ENCODE peak calls at places on chromosomes 1 and 21, in four cellular contexts. V, G, W and K are unnamed samples.

GRCh38 chr1:227378183-227378582 is 59.9 kb upstream of the CDC42BPA start:
- DNase-seq in W (no peak), V (no peak), G (no peak), K (no peak)

GRCh38 chr1:53123462-53124129 is 18.8 kb downstream of the SLC1A7 start:
- DNase-seq in W (no peak), G (no peak), V (no peak), K (no peak)

GRCh38 chr1:227318003-227318851 is at the start of gene CDC42BPA:
- DNase-seq in W (no peak), G (peak), V (peak), K (peak)

GRCh38 chr1:40593449-40594186 is 62.2 kb downstream of the ZNF684 start:
- DNase-seq in G (no peak), W (no peak), V (no peak), K (no peak)

GRCh38 chr1:112457241-112457640 is 51.5 kb upstream of the WNT2B start:
- DNase-seq in W (no peak), G (no peak), V (no peak), K (peak)

GRCh38 chr1:109156916-109157385 is 43.0 kb downstream of the ELAPOR1 start:
- DNase-seq in G (no peak), W (no peak), V (no peak), K (no peak)

GRCh38 chr1:21034725-21035628 is 141.7 kb downstream of the EIF4G3 start:
- DNase-seq in G (no peak), V (no peak), W (no peak), K (no peak)

GRCh38 chr1:203990118-203990517 is 82.8 kb upstream of the SOX13 start:
- DNase-seq in V (no peak), W (no peak), G (no peak), K (no peak)

GRCh38 chr1:86756062-86756406 is 51.7 kb downstream of the SH3GLB1 start:
- DNase-seq in V (no peak), W (no peak), G (no peak), K (no peak)

GRCh38 chr1:174912243-174912642 is 87.5 kb upstream of the CACYBP start:
- DNase-seq in W (no peak), V (no peak), G (no peak), K (no peak)

GRCh38 chr1:191831572-191831971 is 326.7 kb upstream of the RGS18 start:
- DNase-seq in V (no peak), W (no peak), G (no peak), K (peak)

GRCh38 chr1:43366179-43366578 is 1.6 kb downstream of the ELOVL1 start:
- DNase-seq in G (no peak), W (no peak), V (peak), K (peak)

GRCh38 chr1:21534674-21535378 is 25.6 kb downstream of the ALPL start:
- DNase-seq in W (peak), G (no peak), V (peak), K (peak)

GRCh38 chr1:231157311-231157710 is 4.5 kb upstream of the TRIM67 start:
- DNase-seq in V (no peak), W (no peak), G (no peak), K (no peak)

GRCh38 chr1:114196992-114197907 is 43.6 kb upstream of the SYT6 start:
- DNase-seq in G (no peak), W (no peak), V (no peak), K (no peak)

GRCh38 chr1:184386271-184387068 is at the start of gene C1orf21:
- DNase-seq in W (peak), V (peak), G (peak), K (peak)

GRCh38 chr1:8415526-8416278 is 97.8 kb downstream of the SLC45A1 start:
- DNase-seq in V (no peak), G (no peak), W (no peak), K (no peak)

GRCh38 chr1:181089777-181090505 is 1.4 kb downstream of the IER5 start:
- DNase-seq in G (peak), V (peak), W (peak), K (peak)

GRCh38 chr1:207993477-207994445 is 82.8 kb upstream of the CD34 start:
- DNase-seq in V (peak), W (no peak), G (no peak), K (peak)

GRCh38 chr1:222821239-222821638 is 6.4 kb downstream of the DISP1 start:
- DNase-seq in G (no peak), V (no peak), W (no peak), K (no peak)

GRCh38 chr21:41560701-41561158 is 52.8 kb upstream of the TMPRSS2 start:
- DNase-seq in V (no peak), G (no peak), W (no peak), K (no peak)

GRCh38 chr1:33455537-33456301 is 16.7 kb upstream of the ZSCAN20 start:
- DNase-seq in W (peak), V (peak), G (peak), K (peak)

GRCh38 chr1:28577052-28577678 is 14.9 kb upstream of the RAB42 start:
- DNase-seq in V (peak), G (no peak), W (no peak), K (peak)

GRCh38 chr1:27519341-27520258 is 29.6 kb upstream of the WASF2 start:
- DNase-seq in W (no peak), V (no peak), G (peak), K (no peak)

GRCh38 chr1:174883361-174883760 is 116.4 kb upstream of the CACYBP start:
- DNase-seq in V (no peak), G (no peak), W (no peak), K (peak)

GRCh38 chr1:187241971-187242370 is 413.2 kb downstream of the PLA2G4A start:
- DNase-seq in W (no peak), G (no peak), V (no peak), K (no peak)

GRCh38 chr1:187245201-187245600 is 416.5 kb downstream of the PLA2G4A start:
- DNase-seq in W (no peak), V (no peak), G (no peak), K (no peak)

GRCh38 chr1:187244623-187245022 is 415.9 kb downstream of the PLA2G4A start:
- DNase-seq in V (no peak), W (peak), G (no peak), K (peak)
- TF ChIP-seq CTCF in V (no peak), W (no peak), G (no peak), K (no peak)

GRCh38 chr1:2554621-2555387 is 1.4 kb upstream of the TNFRSF14 start:
- DNase-seq in G (no peak), W (no peak), V (no peak), K (no peak)

GRCh38 chr1:2555634-2556276 is 416 bp upstream of the TNFRSF14 start:
- DNase-seq in G (peak), V (no peak), W (no peak), K (no peak)

GRCh38 chr1:2557146-2558029 is 1.2 kb downstream of the TNFRSF14 start:
- DNase-seq in G (no peak), V (no peak), W (no peak), K (no peak)

GRCh38 chr1:2558030-2558400 is 1.8 kb downstream of the TNFRSF14 start:
- DNase-seq in G (no peak), V (no peak), W (no peak), K (no peak)

GRCh38 chr1:2556277-2557145 is at the start of gene TNFRSF14:
- DNase-seq in G (no peak), W (no peak), V (no peak), K (peak)
- TF ChIP-seq CTCF in G (no peak), W (peak), V (no peak), K (no peak)

GRCh38 chr1:25799346-25799720 is 660 bp upstream of the SELENON start:
- DNase-seq in W (no peak), V (no peak), G (no peak), K (no peak)

GRCh38 chr1:25798666-25799345 is 1.2 kb upstream of the SELENON start:
- DNase-seq in V (no peak), G (no peak), W (no peak), K (no peak)

GRCh38 chr1:25796807-25797458 is 3.1 kb upstream of the SELENON start:
- DNase-seq in V (peak), G (peak), W (peak), K (peak)

GRCh38 chr1:25795955-25796806 is 3.8 kb upstream of the SELENON start:
- DNase-seq in V (no peak), G (peak), W (no peak), K (no peak)

GRCh38 chr1:25797939-25798338 is 2.1 kb upstream of the SELENON start:
- DNase-seq in W (no peak), G (no peak), V (peak), K (peak)
- TF ChIP-seq CTCF in W (peak), G (peak), V (peak), K (peak)

GRCh38 chr21:28193189-28193588 is 799.5 kb downstream of the LTN1 start:
- DNase-seq in V (peak), G (no peak), W (no peak), K (peak)
- TF ChIP-seq CTCF in V (peak), G (no peak), W (peak), K (no peak)